ENCODE peak calls at places on chromosome X, in four cellular contexts. A is thoracic aorta, Q is lower lobe of right lung, M is upper lobe of right lung. R is an unnamed sample.

GRCh38 chrX:125172531-125172930 is 147.1 kb upstream of the TEX13C start:
- DNase-seq in Q (no peak), M (no peak), A (no peak), R (no peak)

GRCh38 chrX:78652971-78653822 is 5.9 kb downstream of the RTL3 start:
- DNase-seq in Q (no peak), M (no peak), A (no peak), R (no peak)

GRCh38 chrX:64994131-64994798 is 18.0 kb upstream of the ZC4H2 start:
- DNase-seq in A (no peak), Q (no peak), M (no peak), R (no peak)

GRCh38 chrX:149374751-149375150 is 130.4 kb downstream of the IDS start:
- DNase-seq in M (no peak), A (no peak), Q (no peak), R (no peak)

GRCh38 chrX:111875881-111876280 is at the start of gene TRPC5OS:
- DNase-seq in M (no peak), Q (no peak), A (no peak), R (no peak)

GRCh38 chrX:37912797-37913196 is 65.4 kb upstream of the DYNLT3 start:
- DNase-seq in A (no peak), M (no peak), Q (no peak), R (no peak)

GRCh38 chrX:74284391-74284952 is 19.5 kb upstream of the ZCCHC13 start:
- DNase-seq in A (no peak), M (no peak), Q (no peak), R (no peak)

GRCh38 chrX:132532955-132533354 is 44.1 kb upstream of the MBNL3 start:
- DNase-seq in M (no peak), A (no peak), Q (no peak), R (no peak)

GRCh38 chrX:58025979-58026378 is 115.7 kb upstream of the ZXDA start:
- DNase-seq in M (no peak), Q (no peak), A (no peak), R (no peak)

GRCh38 chrX:15790766-15791380 is 589 bp downstream of the ZRSR2 start:
- DNase-seq in Q (no peak), M (no peak), A (no peak), R (no peak)

GRCh38 chrX:1521459-1521956 is 15.5 kb downstream of the P2RY8 start:
- DNase-seq in M (peak), Q (no peak), A (no peak), R (no peak)

GRCh38 chrX:57930051-57930450 is 19.8 kb upstream of the ZXDA start:
- DNase-seq in M (no peak), Q (no peak), A (no peak), R (no peak)

GRCh38 chrX:153782324-153782723 is 1.5 kb downstream of the SRPK3 start:
- DNase-seq in M (no peak), A (no peak), Q (no peak), R (no peak)

GRCh38 chrX:13646154-13646549 is 6.8 kb upstream of the TCEANC start:
- DNase-seq in M (peak), Q (peak), A (no peak), R (no peak)

GRCh38 chrX:138709886-138710285 is 1.6 kb downstream of the FGF13 start:
- DNase-seq in A (no peak), M (no peak), Q (no peak), R (no peak)

GRCh38 chrX:152905081-152905420 is 7.2 kb downstream of the ZNF185 start:
- DNase-seq in Q (no peak), M (peak), A (no peak), R (no peak)

GRCh38 chrX:135308345-135308855 is 880 bp upstream of the ETDC start:
- DNase-seq in A (no peak), Q (no peak), M (no peak), R (no peak)

GRCh38 chrX:45806410-45807121 is 605.9 kb upstream of the DIPK2B start:
- DNase-seq in Q (no peak), M (no peak), A (no peak), R (no peak)

GRCh38 chrX:51520393-51520792 is 24.0 kb upstream of the NUDT11 start:
- DNase-seq in Q (no peak), M (no peak), A (no peak), R (no peak)

GRCh38 chrX:39652336-39652735 is 445.4 kb downstream of the BCOR start:
- DNase-seq in Q (no peak), M (no peak), A (no peak), R (no peak)

GRCh38 chrX:146208821-146209220 is 391.2 kb downstream of the SLITRK2 start:
- DNase-seq in M (no peak), Q (no peak), A (no peak), R (no peak)

GRCh38 chrX:147403075-147403474 is 508.6 kb upstream of the FMR1 start:
- DNase-seq in Q (no peak), A (no peak), M (no peak), R (no peak)

GRCh38 chrX:114930227-114930626 is 87.2 kb downstream of the IL13RA2 start:
- DNase-seq in M (no peak), Q (no peak), A (no peak), R (no peak)

GRCh38 chrX:154545673-154546274 is 872 bp downstream of the G6PD start:
- DNase-seq in M (no peak), A (no peak), Q (no peak), R (no peak)

GRCh38 chrX:115650916-115651315 is 89.9 kb downstream of the PLS3 start:
- DNase-seq in Q (no peak), A (no peak), M (no peak), R (no peak)

GRCh38 chrX:87409113-87409841 is 108.3 kb upstream of the KLHL4 start:
- DNase-seq in Q (peak), M (peak), A (peak), R (no peak)

GRCh38 chrX:96713303-96713702 is 28.7 kb downstream of the DIAPH2 start:
- DNase-seq in Q (no peak), A (no peak), M (no peak), R (no peak)

GRCh38 chrX:127578395-127578794 is 473.8 kb downstream of the ACTRT1 start:
- DNase-seq in A (no peak), M (no peak), Q (no peak), R (no peak)

GRCh38 chrX:111124418-111124817 is 28.4 kb downstream of the PAK3 start:
- DNase-seq in Q (no peak), M (no peak), A (no peak), R (no peak)

GRCh38 chrX:15988661-15989603 is 134.3 kb upstream of the AP1S2 start:
- DNase-seq in A (no peak), M (no peak), Q (no peak), R (no peak)

GRCh38 chrX:149527705-149528104 is 13.1 kb upstream of the EOLA1 start:
- DNase-seq in Q (no peak), M (no peak), A (no peak), R (no peak)

GRCh38 chrX:47936224-47936939 is 67.4 kb downstream of the ZNF182 start:
- DNase-seq in A (no peak), Q (no peak), M (no peak), R (no peak)

GRCh38 chrX:95427389-95427788 is 1257.3 kb upstream of the DIAPH2 start:
- DNase-seq in A (no peak), M (no peak), Q (no peak), R (no peak)

GRCh38 chrX:126064901-126065541 is 101.1 kb downstream of the DCAF12L2 start:
- DNase-seq in M (peak), Q (peak), A (no peak), R (no peak)

GRCh38 chrX:13755254-13755653 is 20.7 kb downstream of the OFD1 start:
- DNase-seq in A (no peak), M (no peak), Q (no peak), R (no peak)

GRCh38 chrX:132219343-132219768 is at the start of gene RAP2C:
- DNase-seq in A (peak), M (peak), Q (peak), R (peak)

GRCh38 chrX:75038925-75039324 is 113.7 kb upstream of the NEXMIF start:
- DNase-seq in Q (no peak), A (no peak), M (no peak), R (no peak)

GRCh38 chrX:117570160-117570559 is 546.5 kb downstream of the KLHL13 start:
- DNase-seq in A (no peak), Q (no peak), M (no peak), R (no peak)
- H3K27ac ChIP-seq in A (no peak), Q (no peak), M (no peak), R (no peak)

GRCh38 chrX:121579016-121579760 is 531.8 kb downstream of the GLUD2 start:
- DNase-seq in M (no peak), A (no peak), Q (no peak), R (no peak)
- TF ChIP-seq CTCF in M (peak), A (no peak), Q (peak), R (no peak)

GRCh38 chrX:136779346-136779781 is 1.4 kb downstream of the ARHGEF6 start:
- DNase-seq in Q (no peak), M (no peak), A (no peak), R (no peak)

GRCh38 chrX:136780738-136781137 is at the start of gene ARHGEF6:
- DNase-seq in Q (no peak), A (no peak), M (no peak), R (no peak)

GRCh38 chrX:136780241-136780640 is 491 bp downstream of the ARHGEF6 start:
- DNase-seq in Q (no peak), A (no peak), M (no peak), R (no peak)

GRCh38 chrX:136778020-136778419 is 2.7 kb downstream of the ARHGEF6 start:
- DNase-seq in A (no peak), M (no peak), Q (no peak), R (no peak)

GRCh38 chrX:136778914-136779313 is 1.8 kb downstream of the ARHGEF6 start:
- DNase-seq in M (no peak), A (no peak), Q (no peak), R (no peak)
- H3K27ac ChIP-seq in M (peak), A (no peak), Q (peak), R (peak)

DNA sequence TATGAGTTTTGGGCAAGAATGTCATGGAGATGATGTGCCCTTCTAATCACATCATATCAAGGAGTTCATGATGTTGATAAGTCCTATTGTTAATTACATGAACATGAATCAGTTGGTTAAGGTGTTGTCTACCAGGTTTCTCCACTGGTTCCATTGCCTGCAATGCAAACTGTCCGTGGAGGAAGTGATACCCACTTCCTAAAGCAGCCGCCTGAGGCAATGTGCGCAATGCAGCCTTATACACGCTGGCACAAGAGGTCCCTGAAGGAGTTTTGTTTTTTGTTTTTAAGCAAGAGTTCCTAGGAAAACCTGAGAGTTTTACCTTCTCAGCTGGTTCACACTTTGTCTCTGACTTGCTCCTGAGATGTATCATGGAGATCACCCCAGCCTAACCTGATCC is 5.9 kb upstream of the GPKOW start:
- DNase-seq in M (no peak), Q (no peak), A (no peak), R (no peak)
- TF ChIP-seq CTCF in M (no peak), Q (no peak), A (no peak), R (no peak)

GRCh38 chrX:70088791-70089190 is 26.5 kb downstream of the OTUD6A start:
- DNase-seq in M (no peak), Q (no peak), A (no peak), R (no peak)

GRCh38 chrX:70092247-70092646 is 30.0 kb downstream of the OTUD6A start:
- DNase-seq in M (no peak), A (no peak), Q (no peak), R (no peak)

GRCh38 chrX:70087857-70088256 is 25.6 kb downstream of the OTUD6A start:
- DNase-seq in M (no peak), A (no peak), Q (no peak), R (no peak)

GRCh38 chrX:70088281-70088680 is 26.0 kb downstream of the OTUD6A start:
- DNase-seq in Q (no peak), A (no peak), M (no peak), R (no peak)

GRCh38 chrX:70089575-70090297 is 27.5 kb downstream of the OTUD6A start:
- DNase-seq in A (no peak), M (no peak), Q (no peak), R (no peak)
- H3K27ac ChIP-seq in A (no peak), M (no peak), Q (no peak), R (no peak)

DNA sequence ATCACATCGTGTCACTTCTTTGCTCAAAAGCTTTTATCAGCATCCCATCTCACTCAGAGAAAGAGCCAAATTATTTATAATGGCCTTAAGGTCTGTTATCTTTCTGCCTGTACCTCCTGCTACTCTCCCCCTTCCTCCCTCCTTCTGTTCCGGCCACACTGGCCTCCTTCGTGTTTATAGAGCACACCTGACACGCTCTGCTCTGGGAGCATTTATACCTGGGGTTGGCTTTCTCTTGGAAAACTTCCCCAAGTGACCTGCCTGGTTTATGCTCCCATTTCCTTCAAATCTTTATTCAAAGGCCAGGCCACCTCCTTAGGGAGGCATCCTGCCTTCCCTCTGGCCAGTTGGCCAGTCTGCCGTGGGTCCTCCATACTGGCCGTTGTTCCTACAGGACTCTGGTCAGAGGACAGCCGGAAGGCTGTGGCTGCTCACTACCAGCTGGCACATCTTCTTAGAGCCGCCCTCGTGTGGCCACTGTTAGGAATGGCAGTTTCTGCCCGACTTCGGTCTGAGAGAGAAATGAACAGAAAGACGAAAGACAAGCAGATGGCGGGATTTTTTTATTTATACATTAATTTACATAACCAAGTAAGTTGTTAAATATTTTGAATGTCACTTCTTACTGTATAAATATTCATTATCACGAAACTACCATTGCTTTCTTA is 80.2 kb upstream of the CBLL2 start:
- DNase-seq in A (peak), M (peak), Q (peak), R (no peak)
- TF ChIP-seq CTCF in A (peak), M (peak), Q (peak), R (peak)

R was measured in coronary artery.